ENCODE peak calls at places on chromosomes 11 and 22, in four cellular contexts. W, U, Q and L are unnamed samples. For H3K4me1 and H3K36me3, the result is how much of the 10 kb centered on the place peaks cover.

GRCh38 chr11:35822815-35823495 is 120.9 kb upstream of the LDLRAD3 start:
- DNase-seq in W (no peak), Q (no peak), U (no peak), L (no peak)

GRCh38 chr22:33274214-33274828 is 216.1 kb upstream of the SYN3 start:
- DNase-seq in Q (no peak), W (peak), U (no peak), L (no peak)

GRCh38 chr22:38316340-38317236 is 645 bp downstream of the CSNK1E start:
- DNase-seq in W (peak), Q (peak), U (peak), L (no peak)

GRCh38 chr22:50530857-50531545 is 1.2 kb upstream of the TYMP start:
- DNase-seq in Q (peak), W (peak), U (peak), L (peak)

GRCh38 chr11:1546536-1547466 is 25.3 kb downstream of the DUSP8 start:
- DNase-seq in W (peak), Q (peak), U (peak), L (no peak)

GRCh38 chr11:19988598-19988997 is 171.7 kb downstream of the DBX1 start:
- DNase-seq in Q (no peak), W (peak), U (no peak), L (no peak)

GRCh38 chr11:109788969-109789490 is 304.2 kb upstream of the ZC3H12C start:
- DNase-seq in U (no peak), W (peak), Q (no peak), L (no peak)

GRCh38 chr22:44703269-44703870 is 1.4 kb downstream of the PRR5 start:
- DNase-seq in U (no peak), W (no peak), Q (no peak), L (no peak)

GRCh38 chr11:126917531-126918204 is 82.9 kb downstream of the KIRREL3 start:
- DNase-seq in Q (no peak), W (no peak), U (no peak), L (no peak)

DNA sequence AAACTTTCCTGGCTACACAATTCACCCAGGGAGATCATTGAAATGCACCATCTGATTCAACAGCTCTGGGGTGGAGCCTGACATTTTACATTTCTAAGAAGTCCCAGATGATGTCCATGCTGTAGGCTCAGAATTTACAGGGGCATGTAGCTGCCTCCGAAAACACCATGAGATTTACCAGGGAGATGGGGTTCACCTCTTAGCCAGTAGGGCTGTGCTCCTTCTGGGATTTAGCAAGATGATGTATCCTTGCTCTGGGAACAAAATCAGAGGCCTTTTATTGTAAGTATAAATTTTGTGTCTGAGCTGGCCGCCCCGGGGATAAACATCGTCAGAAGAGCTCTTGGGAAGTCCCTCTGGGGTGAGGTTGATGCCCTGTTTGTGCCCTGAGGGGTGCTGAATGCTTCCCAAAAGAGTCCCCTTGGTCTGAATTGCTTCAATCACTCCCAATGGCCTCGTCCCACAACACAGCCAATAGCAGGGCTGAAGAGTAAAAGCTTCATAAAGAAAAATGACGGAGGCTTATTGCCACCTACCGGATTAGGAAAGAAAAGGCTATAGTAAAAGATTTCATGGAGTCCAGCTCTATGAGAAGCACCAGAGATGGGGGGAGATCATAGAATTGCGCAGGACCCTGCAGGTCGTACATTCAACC is 33.4 kb upstream of the API5 start:
- DNase-seq in Q (no peak), W (peak), U (no peak), L (no peak)
- TF ChIP-seq CTCF in Q (no peak), W (peak), U (no peak), L (peak)

DNA sequence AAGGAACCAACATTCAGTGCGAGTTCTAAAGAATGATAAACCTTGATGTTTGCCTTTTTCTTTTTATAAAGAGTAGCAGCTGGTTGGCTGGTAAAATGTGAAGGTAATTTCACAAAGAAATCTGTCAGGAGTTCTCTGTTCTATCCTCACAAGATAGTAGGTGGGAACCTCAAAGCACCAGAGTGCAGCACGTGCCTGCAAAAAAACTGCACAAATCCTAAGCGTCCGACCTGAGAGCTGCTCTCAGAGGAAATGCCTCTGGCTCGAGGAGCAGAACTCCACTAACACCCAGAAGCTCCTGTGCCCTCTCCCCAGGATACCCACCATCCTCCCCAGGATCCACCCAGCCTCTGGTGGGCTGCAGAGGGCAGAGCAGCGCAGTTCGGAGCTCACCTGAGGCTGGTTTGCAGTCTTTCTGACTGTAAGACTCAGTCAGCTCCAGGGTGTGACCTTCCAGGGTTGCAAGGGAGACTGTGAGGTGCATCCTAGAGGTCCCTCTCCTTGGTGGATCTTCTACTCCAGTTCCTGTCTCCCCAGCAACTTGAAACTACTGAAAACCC is 23.5 kb downstream of the PRDM10 start:
- DNase-seq in W (no peak), U (no peak), Q (no peak), L (no peak)
- H3K4me1 ChIP-seq in W (under half), U (under half), Q (under half), L (under half)

GRCh38 chr11:119188887-119189286 is 3.6 kb downstream of the NHERF4 start:
- DNase-seq in Q (no peak), U (no peak), W (no peak), L (no peak)
- H3K36me3 ChIP-seq in Q (under half), U (under half), W (under half), L (under half)

GRCh38 chr11:128827494-128827893 is 39.6 kb downstream of the KCNJ1 start:
- DNase-seq in Q (no peak), W (no peak), U (no peak), L (no peak)

GRCh38 chr11:128828350-128828749 is 38.7 kb downstream of the KCNJ1 start:
- DNase-seq in Q (no peak), W (no peak), U (no peak), L (no peak)

GRCh38 chr11:128831781-128832497 is 35.2 kb downstream of the KCNJ1 start:
- DNase-seq in W (no peak), Q (no peak), U (no peak), L (no peak)

GRCh38 chr11:128830290-128830813 is 36.7 kb downstream of the KCNJ1 start:
- DNase-seq in U (no peak), Q (no peak), W (no peak), L (no peak)

DNA sequence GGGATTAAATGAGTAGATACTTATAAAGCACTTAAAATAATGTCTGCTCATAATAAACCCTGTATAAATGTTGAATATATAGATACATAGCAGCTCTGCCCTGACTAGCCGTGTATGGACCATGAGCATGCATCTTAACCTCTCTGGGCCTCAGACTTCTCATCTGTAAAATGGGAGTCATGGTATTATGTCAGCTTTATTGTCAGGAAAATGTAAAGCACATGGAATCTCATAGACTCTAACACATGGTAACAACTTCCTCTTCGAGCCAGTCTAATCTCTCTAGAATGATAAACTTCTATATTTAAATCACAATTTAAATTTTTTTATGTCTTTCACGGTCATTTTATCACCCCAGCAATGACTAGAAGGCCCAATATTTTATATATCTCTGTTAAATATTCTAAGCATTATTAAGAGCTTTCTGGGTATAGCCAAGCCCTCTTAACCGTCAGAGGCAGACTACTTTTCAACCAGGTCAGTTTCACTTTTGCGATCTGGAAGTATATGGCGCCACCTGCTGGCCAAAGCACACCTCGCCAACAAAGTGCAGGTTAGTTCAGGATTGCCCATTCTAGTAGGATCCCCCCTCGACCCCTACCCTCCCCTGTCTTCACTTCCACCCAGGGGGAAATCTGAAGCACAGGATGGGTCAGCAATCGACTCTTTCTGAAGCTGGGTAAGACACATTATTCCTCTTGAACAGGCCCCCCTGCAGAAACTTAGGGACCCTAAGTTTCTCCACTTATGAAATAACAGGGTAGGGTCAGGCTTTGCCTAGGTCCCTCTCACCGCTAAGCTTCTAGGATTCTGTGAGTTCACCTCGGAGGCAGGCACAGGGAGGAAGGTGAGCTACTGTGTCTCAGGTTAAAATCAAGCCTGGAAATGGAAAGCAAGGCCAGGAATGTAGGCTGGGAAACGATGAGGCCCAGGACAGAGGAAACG is 36.0 kb downstream of the KCNJ1 start:
- DNase-seq in U (peak), Q (peak), W (peak), L (peak)
- TF ChIP-seq CTCF in U (peak), Q (peak), W (peak), L (peak)

GRCh38 chr11:28106351-28107043 is 1.5 kb downstream of the KIF18A start:
- DNase-seq in U (no peak), Q (no peak), W (no peak), L (no peak)

GRCh38 chr11:28105869-28106268 is 2.1 kb downstream of the KIF18A start:
- DNase-seq in Q (no peak), U (no peak), W (no peak), L (no peak)

GRCh38 chr11:28107331-28107725 is 628 bp downstream of the KIF18A start:
- DNase-seq in U (no peak), W (no peak), Q (peak), L (no peak)

GRCh38 chr11:28108909-28109308 is 721 bp downstream of the METTL15 start:
- DNase-seq in U (no peak), W (no peak), Q (no peak), L (no peak)

GRCh38 chr11:28107726-28108618 is at the start of the genes KIF18A and METTL15:
- DNase-seq in W (peak), Q (peak), U (peak), L (peak)
- H3K4me1 ChIP-seq in W (under half), Q (under half), U (under half), L (under half)

GRCh38 chr11:70416881-70417280 is 18.6 kb downstream of the CTTN start:
- DNase-seq in W (no peak), Q (no peak), U (no peak), L (no peak)
- H3K36me3 ChIP-seq in W (half or more), Q (under half), U (half or more), L (half or more)

DNA sequence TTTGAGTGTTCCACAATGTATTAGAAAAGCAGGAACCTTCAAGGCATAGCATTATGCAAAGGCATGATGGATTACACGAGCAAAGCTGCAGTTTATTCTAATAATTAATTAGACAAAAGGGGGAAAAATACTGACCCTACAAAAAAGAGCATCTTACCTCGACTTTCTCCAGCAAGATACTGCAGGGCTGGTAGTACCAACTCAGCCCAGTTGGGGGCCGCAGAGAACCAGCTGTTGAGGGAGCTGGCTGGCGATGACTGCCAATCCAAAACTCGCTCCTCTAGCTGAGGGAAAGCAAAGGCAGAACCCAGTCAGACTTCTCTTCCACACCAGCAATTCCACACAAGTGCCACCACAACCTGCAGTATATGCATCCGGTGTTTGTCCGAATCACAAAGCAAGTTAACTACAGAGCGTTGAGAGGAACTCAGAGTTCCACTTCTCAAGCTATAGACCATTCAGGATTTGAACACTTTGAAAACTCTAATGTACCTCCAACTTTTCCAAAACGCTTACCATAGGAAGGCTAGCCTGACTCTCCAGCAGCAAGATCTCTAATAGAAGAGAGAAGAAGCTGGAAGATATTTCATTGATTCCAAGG is 13.7 kb downstream of the NFRKB start:
- DNase-seq in U (peak), Q (no peak), W (peak), L (no peak)
- TF ChIP-seq CTCF in U (peak), Q (peak), W (peak), L (no peak)

GRCh38 chr11:116275634-116276033 is 497.2 kb downstream of the BUD13 start:
- DNase-seq in W (no peak), Q (no peak), U (no peak), L (no peak)
- H3K4me1 ChIP-seq in W (under half), Q (under half), U (under half), L (under half)

DNA sequence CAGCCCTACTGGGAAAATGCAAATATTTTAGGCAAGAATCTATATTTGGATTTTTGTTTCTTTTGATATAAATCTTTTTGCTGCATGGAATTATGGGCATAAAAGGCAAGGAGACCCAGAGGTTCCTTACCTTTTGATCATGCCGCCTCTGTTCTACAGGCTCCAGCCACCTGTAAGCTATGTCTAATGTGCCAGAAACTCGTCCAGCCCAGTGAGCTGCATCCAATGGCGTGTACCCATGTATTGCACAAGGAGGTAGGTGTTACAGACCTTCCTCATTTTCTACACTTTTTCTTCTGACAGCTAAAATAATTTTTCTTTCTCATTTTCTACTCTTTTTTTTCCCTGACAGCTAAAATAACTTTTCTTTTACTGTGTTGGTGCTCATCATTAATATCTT is 8.2 kb upstream of the BACE1-AS start:
- DNase-seq in U (no peak), Q (no peak), W (peak), L (no peak)
- H3K36me3 ChIP-seq in U (under half), Q (under half), W (half or more), L (half or more)

GRCh38 chr11:83661491-83662350 is 375.6 kb upstream of the CCDC90B start:
- DNase-seq in Q (no peak), W (no peak), U (no peak), L (no peak)

GRCh38 chr11:83663984-83664383 is 377.8 kb upstream of the CCDC90B start:
- DNase-seq in W (no peak), Q (no peak), U (no peak), L (no peak)

GRCh38 chr11:83662494-83662893 is 376.3 kb upstream of the CCDC90B start:
- DNase-seq in U (no peak), W (no peak), Q (no peak), L (no peak)

GRCh38 chr11:83666149-83666548 is 380.0 kb upstream of the CCDC90B start:
- DNase-seq in W (peak), Q (no peak), U (no peak), L (no peak)

DNA sequence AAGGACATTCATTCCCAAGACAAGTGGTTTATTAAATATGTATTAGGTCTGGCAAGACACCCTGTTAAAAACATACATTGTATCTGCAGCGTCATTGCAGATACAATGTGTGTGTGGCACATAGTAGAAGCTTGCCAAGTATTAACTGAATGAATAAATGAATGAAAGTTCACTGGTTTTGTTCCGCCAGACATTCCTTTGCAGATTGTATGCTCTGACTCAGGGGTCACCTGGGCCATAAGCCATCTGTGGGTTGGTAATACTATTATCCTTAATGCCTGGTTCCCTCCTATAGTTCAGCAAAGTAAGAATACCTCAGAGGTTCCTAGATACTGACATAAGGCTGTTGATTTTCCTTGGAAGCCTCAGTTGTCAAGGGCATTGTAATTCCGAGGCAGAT is 377.3 kb upstream of the CCDC90B start:
- DNase-seq in U (no peak), Q (no peak), W (no peak), L (no peak)
- TF ChIP-seq CTCF in U (no peak), Q (no peak), W (no peak), L (no peak)